ENCODE peak calls at places on chromosome 6, in five cellular contexts. One of them, this sample, is unnamed.
A peak's percentile ranks its signal among the peaks of the same experiment; 100 is the strongest.

GRCh38 chr6:5361371-5361770 is 100.1 kb downstream of the FARS2 start:
- DNase-seq in H1: no peak
- DNase-seq in GM12878: no peak
- DNase-seq in NT2/D1: no peak
- DNase-seq in HepG2: no peak
- DNase-seq in this sample: no peak

GRCh38 chr6:167034056-167034455 is 34.9 kb downstream of the CEP43 start:
- DNase-seq in H1: no peak
- DNase-seq in GM12878: no peak
- DNase-seq in NT2/D1: no peak
- DNase-seq in HepG2: no peak
- DNase-seq in this sample: no peak

GRCh38 chr6:143215785-143216184 is 155.1 kb downstream of the AIG1 start:
- DNase-seq in H1: no peak
- DNase-seq in GM12878: no peak
- DNase-seq in NT2/D1: no peak
- DNase-seq in HepG2: no peak
- DNase-seq in this sample: no peak

GRCh38 chr6:169936355-169936975 is 185.0 kb downstream of the ERMARD start:
- DNase-seq in H1: no peak
- DNase-seq in GM12878: no peak
- DNase-seq in NT2/D1: no peak
- DNase-seq in HepG2: no peak
- DNase-seq in this sample: no peak

GRCh38 chr6:96570053-96570452 is 7.1 kb downstream of the FHL5 start:
- DNase-seq in H1: no peak
- DNase-seq in GM12878: no peak
- DNase-seq in NT2/D1: no peak
- DNase-seq in HepG2: no peak
- DNase-seq in this sample: no peak

GRCh38 chr6:146544783-146545182 is 1.1 kb downstream of the RAB32 start:
- DNase-seq in H1: no peak
- DNase-seq in GM12878: no peak
- DNase-seq in NT2/D1: no peak
- DNase-seq in HepG2: no peak
- DNase-seq in this sample: no peak

GRCh38 chr6:108697646-108698161 is 137.0 kb downstream of the FOXO3 start:
- DNase-seq in H1: no peak
- DNase-seq in GM12878: no peak
- DNase-seq in NT2/D1: no peak
- DNase-seq in HepG2: no peak
- DNase-seq in this sample: no peak

GRCh38 chr6:77036400-77036799 is 426.9 kb downstream of the HTR1B start:
- DNase-seq in H1: no peak
- DNase-seq in GM12878: no peak
- DNase-seq in NT2/D1: no peak
- DNase-seq in HepG2: no peak
- DNase-seq in this sample: no peak

GRCh38 chr6:148398686-148399085 is 56.0 kb downstream of the SASH1 start:
- DNase-seq in H1: no peak
- DNase-seq in GM12878: no peak
- DNase-seq in NT2/D1: no peak
- DNase-seq in HepG2: no peak
- DNase-seq in this sample: no peak

GRCh38 chr6:25485820-25486559 is 166.0 kb upstream of the SCGN start:
- DNase-seq in H1: no peak
- DNase-seq in GM12878: no peak
- DNase-seq in NT2/D1: no peak
- DNase-seq in HepG2: no peak
- DNase-seq in this sample: peak; percentile 21

GRCh38 chr6:158607411-158608170 is 37.0 kb downstream of the DYNLT1 start:
- DNase-seq in H1: no peak
- DNase-seq in GM12878: no peak
- DNase-seq in NT2/D1: no peak
- DNase-seq in HepG2: no peak
- DNase-seq in this sample: no peak

GRCh38 chr6:39546731-39547130 is 178.5 kb downstream of the KIF6 start:
- DNase-seq in H1: no peak
- DNase-seq in GM12878: no peak
- DNase-seq in NT2/D1: no peak
- DNase-seq in HepG2: no peak
- DNase-seq in this sample: no peak

GRCh38 chr6:53282741-53283140 is 66.0 kb downstream of the ELOVL5 start:
- DNase-seq in H1: no peak
- DNase-seq in GM12878: no peak
- DNase-seq in NT2/D1: no peak
- DNase-seq in HepG2: no peak
- DNase-seq in this sample: no peak

GRCh38 chr6:142760152-142760551 is 184.8 kb downstream of the HIVEP2 start:
- DNase-seq in H1: no peak
- DNase-seq in GM12878: no peak
- DNase-seq in NT2/D1: no peak
- DNase-seq in HepG2: no peak
- DNase-seq in this sample: no peak

GRCh38 chr6:116779569-116780164 is 14.1 kb upstream of the FAM162B start:
- DNase-seq in H1: peak; percentile 47
- DNase-seq in GM12878: no peak
- DNase-seq in NT2/D1: no peak
- DNase-seq in HepG2: peak; percentile 58
- DNase-seq in this sample: peak; percentile 46

GRCh38 chr6:165723326-165723725 is 60.3 kb upstream of the PDE10A start:
- DNase-seq in H1: no peak
- DNase-seq in GM12878: no peak
- DNase-seq in NT2/D1: no peak
- DNase-seq in HepG2: no peak
- DNase-seq in this sample: no peak

GRCh38 chr6:35554811-35555210 is 42.1 kb upstream of the TULP1 start:
- DNase-seq in H1: no peak
- DNase-seq in GM12878: no peak
- DNase-seq in NT2/D1: no peak
- DNase-seq in HepG2: no peak
- DNase-seq in this sample: no peak

GRCh38 chr6:132669690-132670291 is 10.8 kb upstream of the TAAR1 start:
- DNase-seq in H1: no peak
- DNase-seq in GM12878: no peak
- DNase-seq in NT2/D1: no peak
- DNase-seq in HepG2: peak; percentile 20
- DNase-seq in this sample: peak; percentile 50

GRCh38 chr6:103674790-103675189 is 1184.9 kb downstream of the HACE1 start:
- DNase-seq in H1: no peak
- DNase-seq in GM12878: no peak
- DNase-seq in NT2/D1: no peak
- DNase-seq in HepG2: no peak
- DNase-seq in this sample: no peak

GRCh38 chr6:104312851-104313250 is 546.9 kb downstream of the HACE1 start:
- DNase-seq in H1: no peak
- DNase-seq in GM12878: no peak
- DNase-seq in NT2/D1: no peak
- DNase-seq in HepG2: no peak
- DNase-seq in this sample: no peak

GRCh38 chr6:138293428-138293827 is 75.1 kb upstream of the PBOV1 start:
- DNase-seq in H1: no peak
- DNase-seq in GM12878: no peak
- DNase-seq in NT2/D1: no peak
- DNase-seq in HepG2: no peak
- DNase-seq in this sample: no peak

GRCh38 chr6:116928667-116929066 is 51.6 kb downstream of the RFX6 start:
- DNase-seq in H1: no peak
- DNase-seq in GM12878: no peak
- DNase-seq in NT2/D1: no peak
- DNase-seq in HepG2: no peak
- DNase-seq in this sample: no peak

GRCh38 chr6:107458687-107459282 is 579 bp downstream of the PDSS2 start:
- DNase-seq in H1: no peak
- DNase-seq in GM12878: peak; percentile 8
- DNase-seq in NT2/D1: no peak
- DNase-seq in HepG2: peak; percentile 25
- DNase-seq in this sample: peak; percentile 38

GRCh38 chr6:87029711-87030314 is 65.1 kb downstream of the CGA start:
- DNase-seq in H1: no peak
- DNase-seq in GM12878: no peak
- DNase-seq in NT2/D1: no peak
- DNase-seq in HepG2: peak; percentile 16
- DNase-seq in this sample: peak; percentile 16

GRCh38 chr6:168123165-168123911 is 44.3 kb upstream of the FRMD1 start:
- DNase-seq in H1: no peak
- DNase-seq in GM12878: no peak
- DNase-seq in NT2/D1: no peak
- DNase-seq in HepG2: no peak
- DNase-seq in this sample: no peak

GRCh38 chr6:104537185-104537584 is 322.5 kb downstream of the HACE1 start:
- DNase-seq in H1: no peak
- DNase-seq in GM12878: no peak
- DNase-seq in NT2/D1: no peak
- DNase-seq in HepG2: no peak
- DNase-seq in this sample: no peak

GRCh38 chr6:118320652-118321051 is 227.4 kb upstream of the PLN start:
- DNase-seq in H1: no peak
- DNase-seq in GM12878: no peak
- DNase-seq in NT2/D1: no peak
- DNase-seq in HepG2: no peak
- DNase-seq in this sample: no peak

GRCh38 chr6:6131492-6132109 is 124.9 kb upstream of the NRN1 start:
- DNase-seq in H1: no peak
- DNase-seq in GM12878: no peak
- DNase-seq in NT2/D1: peak; percentile 25
- DNase-seq in HepG2: peak; percentile 53
- DNase-seq in this sample: peak; percentile 53

GRCh38 chr6:81766482-81767069 is 14.1 kb upstream of the TENT5A start:
- DNase-seq in H1: no peak
- DNase-seq in GM12878: no peak
- DNase-seq in NT2/D1: no peak
- DNase-seq in HepG2: peak; percentile 78
- DNase-seq in this sample: no peak

GRCh38 chr6:155188707-155189496 is 74.9 kb upstream of the CLDN20 start:
- DNase-seq in H1: no peak
- DNase-seq in GM12878: no peak
- DNase-seq in NT2/D1: no peak
- DNase-seq in HepG2: peak; percentile 27
- DNase-seq in this sample: no peak

GRCh38 chr6:6003334-6004146 is 3.2 kb downstream of the NRN1 start:
- DNase-seq in H1: peak; percentile 85
- DNase-seq in GM12878: no peak
- DNase-seq in NT2/D1: no peak
- DNase-seq in HepG2: no peak
- DNase-seq in this sample: peak; percentile 44

GRCh38 chr6:10276888-10277287 is 138.0 kb downstream of the TFAP2A start:
- DNase-seq in H1: no peak
- DNase-seq in GM12878: no peak
- DNase-seq in NT2/D1: no peak
- DNase-seq in HepG2: no peak
- DNase-seq in this sample: no peak

GRCh38 chr6:99589290-99589672 is 17.4 kb upstream of the PRDM13 start:
- DNase-seq in H1: peak; percentile 58
- DNase-seq in GM12878: no peak
- DNase-seq in NT2/D1: no peak
- DNase-seq in HepG2: no peak
- DNase-seq in this sample: peak; percentile 36

GRCh38 chr6:9252784-9253183 is 817.4 kb upstream of the SLC35B3 start:
- DNase-seq in H1: peak; percentile 45
- DNase-seq in GM12878: no peak
- DNase-seq in NT2/D1: no peak
- DNase-seq in HepG2: no peak
- DNase-seq in this sample: no peak

GRCh38 chr6:51678905-51679620 is 408.4 kb downstream of the PKHD1 start:
- DNase-seq in H1: no peak
- DNase-seq in GM12878: peak; percentile 19
- DNase-seq in NT2/D1: no peak
- DNase-seq in HepG2: no peak
- DNase-seq in this sample: no peak
- TF ChIP-seq SUZ12 in H1: no peak
- TF ChIP-seq SUZ12 in GM12878: no peak
- TF ChIP-seq SUZ12 in NT2/D1: no peak
- TF ChIP-seq SUZ12 in HepG2: no peak
- TF ChIP-seq SUZ12 in this sample: no peak

GRCh38 chr6:12962995-12963394 is 246.4 kb downstream of the PHACTR1 start:
- DNase-seq in H1: no peak
- DNase-seq in GM12878: no peak
- DNase-seq in NT2/D1: no peak
- DNase-seq in HepG2: no peak
- DNase-seq in this sample: no peak
- TF ChIP-seq SUZ12 in H1: no peak
- TF ChIP-seq SUZ12 in GM12878: no peak
- TF ChIP-seq SUZ12 in NT2/D1: no peak
- TF ChIP-seq SUZ12 in HepG2: no peak
- TF ChIP-seq SUZ12 in this sample: no peak

GRCh38 chr6:90411292-90411781 is 114.7 kb upstream of the BACH2 start:
- DNase-seq in H1: no peak
- DNase-seq in GM12878: peak; percentile 59
- DNase-seq in NT2/D1: no peak
- DNase-seq in HepG2: no peak
- DNase-seq in this sample: no peak
- TF ChIP-seq SUZ12 in H1: no peak
- TF ChIP-seq SUZ12 in GM12878: no peak
- TF ChIP-seq SUZ12 in NT2/D1: no peak
- TF ChIP-seq SUZ12 in HepG2: no peak
- TF ChIP-seq SUZ12 in this sample: no peak

GRCh38 chr6:85866373-85866740 is 223.7 kb upstream of the SYNCRIP start:
- DNase-seq in H1: no peak
- DNase-seq in GM12878: no peak
- DNase-seq in NT2/D1: no peak
- DNase-seq in HepG2: no peak
- DNase-seq in this sample: no peak
- TF ChIP-seq SUZ12 in H1: no peak
- TF ChIP-seq SUZ12 in GM12878: no peak
- TF ChIP-seq SUZ12 in NT2/D1: no peak
- TF ChIP-seq SUZ12 in HepG2: no peak
- TF ChIP-seq SUZ12 in this sample: no peak

DNA sequence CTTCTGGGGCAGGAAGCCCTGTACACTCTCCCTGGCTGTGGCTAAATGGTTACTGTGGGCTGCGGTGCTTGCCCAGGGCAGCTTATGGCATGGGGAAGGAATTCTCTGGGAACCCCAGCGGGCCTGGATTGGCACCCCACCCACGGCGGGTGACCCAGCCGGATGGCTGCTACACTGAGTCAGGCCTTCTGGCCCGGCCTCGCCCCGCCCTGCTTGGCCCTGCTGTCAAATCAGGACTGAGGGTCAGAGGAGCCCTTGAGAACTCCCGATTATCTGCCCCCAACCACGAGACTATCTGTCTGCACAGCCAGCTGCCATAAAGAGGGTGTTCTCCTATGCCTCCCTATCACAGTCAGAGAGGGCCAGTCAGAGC is 7.3 kb upstream of the ITPR3 start:
- DNase-seq in H1: no peak
- DNase-seq in GM12878: no peak
- DNase-seq in NT2/D1: no peak
- DNase-seq in HepG2: no peak
- DNase-seq in this sample: no peak
- TF ChIP-seq SUZ12 in H1: no peak
- TF ChIP-seq SUZ12 in GM12878: no peak
- TF ChIP-seq SUZ12 in NT2/D1: no peak
- TF ChIP-seq SUZ12 in HepG2: no peak
- TF ChIP-seq SUZ12 in this sample: no peak